ENCODE peak calls at places on chromosomes 2 and 18, in five cellular contexts. One of them, this sample, is unnamed.
A peak's percentile ranks its signal among the peaks of the same experiment; 100 is the strongest.

GRCh38 chr18:77168666-77169358 is 36.2 kb upstream of the MBP start:
- DNase-seq in IMR-90: no peak
- DNase-seq in HCT116: no peak
- DNase-seq in H1: no peak
- DNase-seq in AG09309: no peak
- DNase-seq in this sample: no peak

GRCh38 chr2:241308832-241309500 is 6.5 kb downstream of the HDLBP start:
- DNase-seq in HCT116: no peak
- DNase-seq in IMR-90: no peak
- DNase-seq in H1: no peak
- DNase-seq in AG09309: no peak
- DNase-seq in this sample: no peak

GRCh38 chr18:48455555-48456478 is 46.6 kb upstream of the ZBTB7C start:
- DNase-seq in IMR-90: peak; percentile 89
- DNase-seq in HCT116: peak; percentile 83
- DNase-seq in H1: no peak
- DNase-seq in AG09309: peak; percentile 92
- DNase-seq in this sample: no peak

GRCh38 chr2:21042958-21043743 is 722 bp downstream of the APOB start:
- DNase-seq in IMR-90: peak; percentile 31
- DNase-seq in HCT116: peak; percentile 8
- DNase-seq in AG09309: no peak
- DNase-seq in H1: peak; percentile 89
- DNase-seq in this sample: peak; percentile 26

GRCh38 chr2:218391202-218391601 is 8.5 kb upstream of the CTDSP1 start:
- DNase-seq in IMR-90: no peak
- DNase-seq in HCT116: no peak
- DNase-seq in AG09309: no peak
- DNase-seq in H1: no peak
- DNase-seq in this sample: no peak

GRCh38 chr2:164747786-164748433 is 93.7 kb downstream of the COBLL1 start:
- DNase-seq in HCT116: no peak
- DNase-seq in IMR-90: no peak
- DNase-seq in AG09309: no peak
- DNase-seq in H1: no peak
- DNase-seq in this sample: no peak

GRCh38 chr2:178482437-178482836 is 2.2 kb downstream of the PLEKHA3 start:
- DNase-seq in H1: no peak
- DNase-seq in AG09309: no peak
- DNase-seq in IMR-90: no peak
- DNase-seq in HCT116: no peak
- DNase-seq in this sample: no peak

GRCh38 chr2:37350034-37350433 is 5.6 kb downstream of the QPCT start:
- DNase-seq in H1: no peak
- DNase-seq in IMR-90: no peak
- DNase-seq in AG09309: no peak
- DNase-seq in HCT116: no peak
- DNase-seq in this sample: no peak

GRCh38 chr18:43129946-43130523 is 14.6 kb upstream of the RIT2 start:
- DNase-seq in HCT116: no peak
- DNase-seq in H1: no peak
- DNase-seq in AG09309: no peak
- DNase-seq in IMR-90: no peak
- DNase-seq in this sample: no peak

GRCh38 chr2:37637985-37638384 is 33.5 kb downstream of the CDC42EP3 start:
- DNase-seq in H1: no peak
- DNase-seq in HCT116: no peak
- DNase-seq in AG09309: no peak
- DNase-seq in IMR-90: peak; percentile 55
- DNase-seq in this sample: no peak

GRCh38 chr18:13585379-13586153 is 140.8 kb downstream of the FAM210A start:
- DNase-seq in HCT116: no peak
- DNase-seq in IMR-90: no peak
- DNase-seq in H1: no peak
- DNase-seq in AG09309: no peak
- DNase-seq in this sample: peak; percentile 30

GRCh38 chr2:127064642-127065250 is 42.2 kb downstream of the BIN1 start:
- DNase-seq in AG09309: peak; percentile 86
- DNase-seq in IMR-90: peak; percentile 97
- DNase-seq in HCT116: peak; percentile 87
- DNase-seq in H1: no peak
- DNase-seq in this sample: peak; percentile 51

GRCh38 chr2:96730212-96730611 is 9.7 kb downstream of the LMAN2L start:
- DNase-seq in AG09309: peak; percentile 55
- DNase-seq in H1: no peak
- DNase-seq in IMR-90: peak; percentile 56
- DNase-seq in HCT116: no peak
- DNase-seq in this sample: no peak

GRCh38 chr2:173419506-173419905 is 64.8 kb downstream of the CDCA7 start:
- DNase-seq in IMR-90: no peak
- DNase-seq in HCT116: no peak
- DNase-seq in AG09309: no peak
- DNase-seq in H1: no peak
- DNase-seq in this sample: no peak

GRCh38 chr2:13414907-13415306 is 698.2 kb downstream of the TRIB2 start:
- DNase-seq in IMR-90: no peak
- DNase-seq in H1: no peak
- DNase-seq in HCT116: no peak
- DNase-seq in AG09309: no peak
- DNase-seq in this sample: no peak

GRCh38 chr2:74332550-74333174 is 10.6 kb downstream of the SLC4A5 start:
- DNase-seq in IMR-90: no peak
- DNase-seq in H1: no peak
- DNase-seq in AG09309: no peak
- DNase-seq in HCT116: no peak
- DNase-seq in this sample: no peak

GRCh38 chr2:13819896-13820295 is 812.6 kb upstream of the LRATD1 start:
- DNase-seq in HCT116: no peak
- DNase-seq in H1: no peak
- DNase-seq in IMR-90: no peak
- DNase-seq in AG09309: no peak
- DNase-seq in this sample: no peak

GRCh38 chr2:191178806-191179514 is 28.2 kb upstream of the STAT4 start:
- DNase-seq in H1: no peak
- DNase-seq in IMR-90: peak; percentile 39
- DNase-seq in HCT116: no peak
- DNase-seq in AG09309: peak; percentile 76
- DNase-seq in this sample: no peak

GRCh38 chr18:74596959-74597661 is 560 bp upstream of the ZNF407 start:
- DNase-seq in H1: peak; percentile 76
- DNase-seq in HCT116: no peak
- DNase-seq in IMR-90: peak; percentile 62
- DNase-seq in AG09309: no peak
- DNase-seq in this sample: peak; percentile 87

GRCh38 chr2:42835577-42836371 is 43.4 kb upstream of the HAAO start:
- DNase-seq in AG09309: peak; percentile 99
- DNase-seq in H1: peak; percentile 11
- DNase-seq in IMR-90: peak; percentile 98
- DNase-seq in HCT116: no peak
- DNase-seq in this sample: no peak

GRCh38 chr2:98732430-98733051 is 1.6 kb upstream of the MGAT4A start:
- DNase-seq in IMR-90: no peak
- DNase-seq in H1: no peak
- DNase-seq in AG09309: no peak
- DNase-seq in HCT116: no peak
- DNase-seq in this sample: no peak

GRCh38 chr2:98731709-98732349 is 897 bp upstream of the MGAT4A start:
- DNase-seq in H1: no peak
- DNase-seq in HCT116: no peak
- DNase-seq in AG09309: no peak
- DNase-seq in IMR-90: no peak
- DNase-seq in this sample: no peak

GRCh38 chr2:98730053-98730850 is 680 bp downstream of the MGAT4A start:
- DNase-seq in H1: peak; percentile 62
- DNase-seq in AG09309: no peak
- DNase-seq in HCT116: no peak
- DNase-seq in IMR-90: no peak
- DNase-seq in this sample: no peak

GRCh38 chr2:98729652-98730051 is 1.3 kb downstream of the MGAT4A start:
- DNase-seq in HCT116: no peak
- DNase-seq in IMR-90: no peak
- DNase-seq in AG09309: no peak
- DNase-seq in H1: no peak
- DNase-seq in this sample: no peak

DNA sequence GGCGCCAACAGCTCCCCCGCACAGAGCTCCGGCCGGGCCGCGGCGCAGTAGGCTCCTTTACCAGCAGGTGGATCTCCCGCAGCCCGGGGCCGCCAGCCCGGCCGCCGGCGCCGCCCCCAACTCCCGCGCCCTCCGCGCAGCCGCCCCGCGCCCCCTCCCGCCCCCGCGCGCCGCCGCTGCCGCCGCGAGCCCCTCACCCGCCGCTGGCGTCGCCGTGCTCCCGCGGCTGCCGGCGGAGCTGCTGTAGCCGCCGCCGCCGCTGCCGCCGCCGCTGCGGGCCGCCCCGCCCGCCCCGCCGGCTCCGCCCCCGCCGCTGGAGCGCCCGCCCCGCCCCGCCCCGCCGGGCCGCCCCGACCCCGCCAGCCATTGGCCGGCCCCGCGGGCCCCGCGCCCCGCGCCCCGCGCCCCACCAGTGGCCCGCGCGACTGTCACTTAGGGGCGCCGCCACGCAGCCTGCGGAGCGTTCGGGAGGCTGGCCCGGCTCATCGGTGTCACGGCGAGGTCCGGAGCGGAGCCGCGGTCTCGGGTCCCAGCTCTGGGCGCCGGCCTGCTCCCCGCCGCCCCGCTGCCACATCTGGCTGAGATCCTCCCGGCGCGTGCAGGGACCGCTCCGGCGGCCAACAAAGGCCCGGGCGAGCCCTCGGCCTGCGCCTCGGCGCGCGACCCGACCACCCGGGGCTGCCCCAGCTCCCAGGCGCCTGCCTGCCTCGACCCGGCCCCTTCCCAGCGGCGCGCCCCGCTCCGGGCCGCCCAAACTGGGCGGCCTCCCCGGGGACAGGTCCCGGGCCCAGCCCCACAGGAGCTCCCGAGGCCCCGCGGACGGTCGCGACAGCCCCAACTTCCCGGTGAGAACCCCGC is at the start of gene MGAT4A:
- DNase-seq in H1: peak; percentile 75
- DNase-seq in AG09309: no peak
- DNase-seq in IMR-90: no peak
- DNase-seq in HCT116: no peak
- DNase-seq in this sample: peak; percentile 49
- TF ChIP-seq CTCF in H1: no peak
- TF ChIP-seq CTCF in AG09309: no peak
- TF ChIP-seq CTCF in IMR-90: peak; percentile 5
- TF ChIP-seq CTCF in HCT116: no peak
- TF ChIP-seq CTCF in this sample: no peak

GRCh38 chr2:168375195-168375798 is 80.8 kb upstream of the CERS6 start:
- DNase-seq in H1: no peak
- DNase-seq in HCT116: no peak
- DNase-seq in AG09309: no peak
- DNase-seq in IMR-90: no peak
- DNase-seq in this sample: no peak
- TF ChIP-seq CTCF in H1: no peak
- TF ChIP-seq CTCF in HCT116: no peak
- TF ChIP-seq CTCF in AG09309: peak; percentile 51
- TF ChIP-seq CTCF in IMR-90: no peak
- TF ChIP-seq CTCF in this sample: peak; percentile 9

GRCh38 chr18:44973282-44973681 is 292.6 kb downstream of the SETBP1 start:
- DNase-seq in H1: no peak
- DNase-seq in IMR-90: no peak
- DNase-seq in AG09309: no peak
- DNase-seq in HCT116: no peak
- DNase-seq in this sample: no peak
- TF ChIP-seq CTCF in H1: no peak
- TF ChIP-seq CTCF in IMR-90: no peak
- TF ChIP-seq CTCF in AG09309: peak; percentile 33
- TF ChIP-seq CTCF in HCT116: no peak
- TF ChIP-seq CTCF in this sample: peak; percentile 32

DNA sequence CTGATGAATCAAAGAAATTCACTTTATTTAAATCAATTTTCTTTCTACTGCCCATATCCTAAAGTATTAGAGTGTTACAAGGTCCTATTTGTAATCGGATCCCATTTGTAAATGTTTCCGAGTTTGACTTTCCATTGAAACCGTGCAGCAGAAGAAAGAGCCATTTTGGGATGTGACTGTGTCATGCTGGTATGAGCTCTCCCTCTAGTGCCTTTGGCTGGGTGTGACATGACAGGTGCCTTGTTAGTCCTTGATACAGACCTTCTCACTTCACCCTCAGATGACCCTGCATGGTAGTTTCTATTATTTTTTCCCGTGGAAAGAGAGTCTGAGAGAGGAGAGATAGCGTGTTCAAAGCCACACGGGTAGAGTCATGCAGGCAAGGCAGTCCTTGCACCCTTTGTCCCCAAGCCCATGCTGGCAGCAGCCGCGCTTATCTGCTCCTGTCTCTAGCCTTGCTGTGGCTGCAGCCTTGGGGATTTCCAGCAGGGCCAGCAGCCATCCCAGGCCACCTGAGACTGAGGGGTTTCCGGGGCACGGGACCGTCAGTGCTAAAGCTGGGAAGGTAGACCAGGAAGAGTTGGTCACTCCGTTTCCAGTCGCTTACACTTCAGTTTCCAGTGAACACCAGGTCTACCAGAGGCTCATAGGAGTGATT is 21.4 kb downstream of the CHMP1B start:
- DNase-seq in IMR-90: no peak
- DNase-seq in AG09309: no peak
- DNase-seq in H1: no peak
- DNase-seq in HCT116: peak; percentile 36
- DNase-seq in this sample: no peak
- TF ChIP-seq CTCF in IMR-90: peak; percentile 27
- TF ChIP-seq CTCF in AG09309: peak; percentile 50
- TF ChIP-seq CTCF in H1: peak; percentile 24
- TF ChIP-seq CTCF in HCT116: peak; percentile 69
- TF ChIP-seq CTCF in this sample: peak; percentile 37

DNA sequence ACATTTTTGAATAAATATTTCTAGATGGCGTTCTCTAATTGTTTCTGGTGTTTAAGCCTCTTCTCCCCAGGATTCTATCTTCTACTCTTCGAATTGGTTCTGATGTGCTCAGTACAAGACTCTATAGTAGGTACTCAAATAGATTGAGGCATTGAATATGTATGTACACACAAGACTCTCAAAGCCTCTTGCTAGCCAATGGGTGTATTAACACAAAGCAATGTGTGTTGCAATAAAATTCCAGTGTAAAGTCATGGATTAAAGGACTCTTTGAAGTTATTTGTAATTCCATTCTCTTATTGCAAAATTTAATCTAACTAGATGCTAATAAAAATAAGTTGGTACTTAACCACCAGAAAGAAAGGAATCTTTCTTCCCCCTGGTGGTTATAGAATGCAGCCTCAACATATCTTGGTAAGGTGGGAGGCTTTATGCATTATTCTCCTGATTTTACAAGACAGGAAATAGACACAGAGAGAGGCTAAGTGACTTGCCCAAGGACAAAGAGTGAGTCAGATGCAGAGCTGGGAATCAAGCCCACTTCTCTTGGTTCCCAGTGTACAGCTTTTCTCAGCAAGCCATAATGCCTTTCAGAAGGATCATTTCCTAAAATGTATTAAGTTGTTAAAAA is 18.1 kb downstream of the LRP1B start:
- DNase-seq in HCT116: peak; percentile 41
- DNase-seq in AG09309: peak; percentile 24
- DNase-seq in IMR-90: peak; percentile 48
- DNase-seq in H1: no peak
- DNase-seq in this sample: no peak
- TF ChIP-seq CTCF in HCT116: no peak
- TF ChIP-seq CTCF in AG09309: no peak
- TF ChIP-seq CTCF in IMR-90: no peak
- TF ChIP-seq CTCF in H1: no peak
- TF ChIP-seq CTCF in this sample: no peak